ENCODE peak calls at places on chromosomes 7 and 10, in four cellular contexts. A is thoracic aorta, M is heart right ventricle, H is right lobe of liver. L is an unnamed sample.

GRCh38 chr10:113362645-113363091 is 190.2 kb upstream of the HABP2 start:
- DNase-seq in A (no peak), M (no peak), H (no peak), L (no peak)

GRCh38 chr7:143299840-143300239 is 11.7 kb downstream of the CASP2 start:
- DNase-seq in A (no peak), M (peak; percentile 24), H (peak; percentile 71), L (peak; percentile 57)

GRCh38 chr7:37247881-37248280 is 200.8 kb downstream of the ELMO1 start:
- DNase-seq in A (no peak), M (no peak), H (no peak), L (peak; percentile 21)

GRCh38 chr10:47107226-47107625 is 192.8 kb upstream of the GDF10 start:
- DNase-seq in A (no peak), M (no peak), H (no peak), L (no peak)

GRCh38 chr7:51366930-51367613 is 50.5 kb upstream of the COBL start:
- DNase-seq in A (no peak), M (no peak), H (no peak), L (peak; percentile 29)

GRCh38 chr10:22002531-22003110 is 909 bp downstream of the DNAJC1 start:
- DNase-seq in A (no peak), M (no peak), H (no peak), L (no peak)

GRCh38 chr10:76403876-76404275 is 972.5 kb downstream of the LRMDA start:
- DNase-seq in A (no peak), M (no peak), H (no peak), L (peak; percentile 20)

GRCh38 chr10:21519981-21520436 is 5.5 kb downstream of the SKIDA1 start:
- DNase-seq in A (no peak), M (no peak), H (no peak), L (peak; percentile 56)

GRCh38 chr7:138695106-138695505 is 6.1 kb downstream of the SVOPL start:
- DNase-seq in A (no peak), M (no peak), H (no peak), L (no peak)

GRCh38 chr7:138919256-138919655 is 61.9 kb downstream of the KIAA1549 start:
- DNase-seq in A (no peak), M (no peak), H (no peak), L (no peak)

GRCh38 chr10:78863121-78863520 is 205.6 kb upstream of the ZMIZ1 start:
- DNase-seq in A (no peak), M (no peak), H (no peak), L (no peak)

GRCh38 chr10:5094265-5095205 is at the start of gene AKR1C3:
- DNase-seq in A (no peak), M (no peak), H (no peak), L (no peak)

GRCh38 chr7:7190142-7190541 is 7.8 kb downstream of the C1GALT1 start:
- DNase-seq in A (no peak), M (no peak), H (no peak), L (no peak)

GRCh38 chr10:93751832-93752231 is 5.9 kb upstream of the LGI1 start:
- DNase-seq in A (no peak), M (no peak), H (no peak), L (no peak)

GRCh38 chr10:27482984-27483956 is 20.8 kb upstream of the RAB18 start:
- DNase-seq in A (no peak), M (no peak), H (no peak), L (no peak)

GRCh38 chr10:62890395-62890794 is 74.2 kb upstream of the EGR2 start:
- DNase-seq in A (no peak), M (no peak), H (no peak), L (no peak)

GRCh38 chr10:62893036-62893435 is 76.9 kb upstream of the EGR2 start:
- DNase-seq in A (no peak), M (no peak), H (no peak), L (no peak)

GRCh38 chr10:62885656-62886461 is 69.7 kb upstream of the EGR2 start:
- DNase-seq in A (no peak), M (no peak), H (no peak), L (no peak)

GRCh38 chr10:62887642-62888041 is 71.5 kb upstream of the EGR2 start:
- DNase-seq in A (no peak), M (no peak), H (no peak), L (no peak)
- H3K4me1 ChIP-seq in A (no peaks in the 10 kb centered on the region), M (no peaks in the 10 kb centered on the region), H (no peaks in the 10 kb centered on the region), L (no peaks in the 10 kb centered on the region)

GRCh38 chr10:15720635-15721310 is 1.1 kb upstream of the ITGA8 start:
- DNase-seq in A (no peak), M (no peak), H (no peak), L (no peak)

GRCh38 chr10:15718495-15719061 is 1.1 kb downstream of the ITGA8 start:
- DNase-seq in A (no peak), M (no peak), H (no peak), L (no peak)

GRCh38 chr10:15719062-15719898 is 442 bp downstream of the ITGA8 start:
- DNase-seq in A (no peak), M (no peak), H (no peak), L (no peak)

GRCh38 chr10:15715619-15716227 is 4.0 kb downstream of the ITGA8 start:
- DNase-seq in A (no peak), M (no peak), H (no peak), L (peak; percentile 27)

DNA sequence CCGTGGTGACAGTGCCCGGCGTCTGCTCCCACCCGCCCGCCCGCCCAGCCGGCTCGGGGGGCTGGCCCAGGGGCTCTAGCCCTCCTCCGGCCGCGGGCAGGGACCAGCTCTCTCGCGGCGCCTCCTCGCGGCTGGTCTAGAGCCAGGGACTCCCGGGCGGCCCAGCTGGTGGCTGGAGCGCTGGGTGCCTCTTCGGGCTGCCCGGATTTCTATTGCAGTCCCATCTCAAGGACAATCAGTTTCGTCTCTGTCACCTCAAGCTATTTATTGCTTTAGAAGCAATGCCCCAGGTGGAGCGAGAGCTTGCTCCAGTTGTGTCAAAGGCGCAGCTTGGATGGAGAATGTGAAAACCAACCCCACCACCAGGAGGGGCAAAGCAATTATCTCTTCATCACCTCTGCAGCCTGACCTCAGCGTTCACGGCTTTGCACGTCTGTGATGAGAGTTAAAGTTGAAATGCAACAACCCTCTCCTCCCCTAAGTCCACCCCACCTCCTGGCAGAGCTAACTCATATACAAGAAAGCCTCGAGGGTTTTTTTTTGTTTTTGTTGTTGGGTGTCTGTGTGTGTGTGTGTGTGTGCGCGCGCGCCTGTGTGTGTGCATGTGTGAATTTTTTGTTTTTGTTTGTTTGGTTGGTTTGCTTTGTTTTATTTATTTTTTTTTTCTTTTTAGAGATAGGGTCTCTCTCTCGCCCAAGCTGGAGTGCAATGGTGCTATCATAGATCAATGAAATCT is at the start of gene ITGA8:
- DNase-seq in A (no peak), M (peak; percentile 38), H (no peak), L (peak; percentile 33)
- H3K27ac ChIP-seq in A (peak within 1 kb of the TSS; percentile 95), M (no peak within 1 kb of the TSS), H (no peak within 1 kb of the TSS), L (no peak within 1 kb of the TSS)

GRCh38 chr10:125140151-125140550 is 20.2 kb downstream of the CTBP2 start:
- DNase-seq in A (no peak), M (no peak), H (no peak), L (no peak)
- H3K4me1 ChIP-seq in A (peaks cover 14% of the 10 kb centered on the region), M (peaks cover 24% of the 10 kb centered on the region), H (no peaks in the 10 kb centered on the region), L (peaks cover 49% of the 10 kb centered on the region)

GRCh38 chr7:25842201-25842726 is 309.7 kb upstream of the NFE2L3 start:
- DNase-seq in A (no peak), M (no peak), H (no peak), L (no peak)
- H3K27ac ChIP-seq in A (peak overlapping the region; percentile 61), M (peak overlapping the region; percentile 28), H (no peak overlapping the region), L (no peak overlapping the region)

GRCh38 chr10:130141878-130142277 is 5.7 kb downstream of the GLRX3 start:
- DNase-seq in A (no peak), M (no peak), H (no peak), L (no peak)
- H3K4me1 ChIP-seq in A (peaks cover 15% of the 10 kb centered on the region), M (peaks cover 11% of the 10 kb centered on the region), H (peaks cover 14% of the 10 kb centered on the region), L (peaks cover 51% of the 10 kb centered on the region)

L was measured in adrenal gland.